ENCODE peak calls at places on chromosomes 6 and 20, in four cellular contexts. X is SK-N-SH, H is K562, A is GM12878. K is an unnamed sample.

GRCh38 chr20:36506253-36506652 is 35.1 kb upstream of the MYL9 start:
- DNase-seq in H (peak; percentile 43), X (no peak), A (no peak), K (no peak)

GRCh38 chr6:163417595-163417994 is 3.1 kb downstream of the QKI start:
- DNase-seq in X (no peak), H (no peak), A (no peak), K (no peak)

GRCh38 chr20:49701313-49701731 is 12.4 kb downstream of the B4GALT5 start:
- DNase-seq in X (peak; percentile 56), A (no peak), H (no peak), K (no peak)

GRCh38 chr20:37867289-37868195 is 35.4 kb upstream of the VSTM2L start:
- DNase-seq in X (no peak), H (no peak), A (no peak), K (no peak)

GRCh38 chr20:49608752-49609670 is 41.1 kb upstream of the PTGIS start:
- DNase-seq in H (peak; percentile 76), X (peak; percentile 80), A (no peak), K (peak; percentile 49)

GRCh38 chr6:19812512-19813119 is 24.6 kb upstream of the ID4 start:
- DNase-seq in X (peak; percentile 36), H (peak; percentile 34), A (no peak), K (no peak)

GRCh38 chr20:35359335-35359997 is 52.3 kb downstream of the UQCC1 start:
- DNase-seq in X (no peak), A (no peak), H (no peak), K (no peak)

GRCh38 chr6:20306491-20306890 is 94.2 kb upstream of the MBOAT1 start:
- DNase-seq in X (no peak), A (no peak), H (no peak), K (no peak)

GRCh38 chr20:15446373-15446772 is 1109.0 kb upstream of the FLRT3 start:
- DNase-seq in X (no peak), A (no peak), H (no peak), K (no peak)

DNA sequence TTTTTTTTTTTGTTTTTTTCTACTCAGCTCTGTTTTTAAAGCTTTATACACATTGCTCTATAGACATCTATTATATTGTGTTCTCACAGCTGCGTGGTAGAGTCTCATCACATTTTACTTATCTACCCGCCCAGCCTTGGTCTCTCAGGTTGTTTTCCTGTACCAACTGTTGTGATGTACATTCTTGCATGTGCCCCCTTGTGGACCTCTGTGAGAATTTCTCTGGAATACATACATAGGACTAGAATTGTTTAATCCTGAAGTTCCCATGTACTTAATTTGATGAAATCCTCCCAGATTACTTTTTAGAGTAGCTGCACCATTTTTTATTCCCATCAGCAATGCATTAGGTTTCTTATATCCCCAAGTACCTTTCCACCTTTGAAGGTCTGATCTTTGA is 40.4 kb upstream of the TINAG start:
- DNase-seq in H (no peak), X (peak; percentile 3), A (no peak), K (no peak)
- TF ChIP-seq NRF1 in H (no peak), X (no peak), A (no peak), K (no peak)

GRCh38 chr6:141932685-141933084 is 200.0 kb upstream of the GJE1 start:
- DNase-seq in A (no peak), H (no peak), X (no peak), K (no peak)
- TF ChIP-seq EP300 in A (no peak), H (no peak), X (no peak), K (no peak)

DNA sequence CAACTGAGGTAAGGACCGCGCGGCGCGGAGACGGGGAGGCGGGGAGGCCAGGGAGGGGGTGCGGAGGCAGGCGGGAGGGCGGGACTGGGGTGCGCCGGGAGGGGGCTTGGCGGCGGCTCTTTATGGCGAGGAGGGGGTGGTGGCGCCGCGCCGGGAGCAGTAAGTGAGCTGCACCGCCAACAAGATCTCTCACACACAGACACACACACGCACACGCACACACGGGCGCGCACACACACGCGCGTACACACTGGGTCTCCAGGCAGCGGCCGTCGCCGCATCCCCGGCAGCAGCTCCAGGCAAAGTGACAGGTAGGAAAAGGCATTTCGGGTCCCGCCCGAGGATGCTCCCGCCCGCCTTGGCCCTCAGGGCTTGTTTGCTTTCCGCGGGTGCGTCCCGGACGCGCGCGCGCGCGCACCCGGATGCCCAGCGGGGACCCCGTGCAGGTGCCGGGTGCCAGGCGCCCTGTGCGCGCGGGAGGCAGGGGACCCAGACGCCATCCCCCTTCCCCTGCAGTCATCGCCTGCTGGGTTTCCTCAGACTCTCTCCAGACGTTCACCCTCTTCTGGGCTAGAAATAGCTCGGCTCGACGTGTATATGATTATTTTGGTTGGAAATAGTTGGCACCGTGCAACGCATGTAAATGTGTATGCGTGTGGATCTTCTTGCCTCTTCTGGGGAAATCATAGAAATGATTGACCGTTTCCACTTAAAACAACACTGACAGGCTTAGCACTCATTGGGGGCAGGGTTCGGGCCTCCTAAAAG is at the start of gene PLCB4:
- DNase-seq in A (no peak), H (peak; percentile 9), X (peak; percentile 75), K (no peak)
- TF ChIP-seq NRF1 in A (no peak), H (peak; percentile 30), X (peak; percentile 20), K (no peak)

DNA sequence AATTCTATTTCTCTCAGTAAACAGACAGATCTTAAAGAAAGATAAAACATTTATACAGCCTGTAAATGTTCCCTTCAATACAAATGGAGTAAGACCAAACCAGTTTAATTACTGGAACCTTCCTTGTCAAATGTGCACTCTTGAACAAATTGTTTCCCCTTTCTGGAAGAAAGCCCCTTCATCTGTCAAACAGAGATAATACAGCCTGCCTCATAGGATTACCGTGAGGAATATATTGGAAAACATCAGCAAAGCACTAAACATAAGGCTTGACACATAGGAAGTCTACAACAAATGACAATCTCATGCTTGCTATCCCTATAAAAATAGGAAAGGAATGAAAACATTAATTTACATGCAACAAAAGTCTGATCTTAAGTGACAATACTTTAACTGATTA is 173.8 kb downstream of the PTPRK start:
- DNase-seq in X (no peak), H (no peak), A (no peak), K (no peak)
- TF ChIP-seq EP300 in X (no peak), H (no peak), A (no peak), K (no peak)

DNA sequence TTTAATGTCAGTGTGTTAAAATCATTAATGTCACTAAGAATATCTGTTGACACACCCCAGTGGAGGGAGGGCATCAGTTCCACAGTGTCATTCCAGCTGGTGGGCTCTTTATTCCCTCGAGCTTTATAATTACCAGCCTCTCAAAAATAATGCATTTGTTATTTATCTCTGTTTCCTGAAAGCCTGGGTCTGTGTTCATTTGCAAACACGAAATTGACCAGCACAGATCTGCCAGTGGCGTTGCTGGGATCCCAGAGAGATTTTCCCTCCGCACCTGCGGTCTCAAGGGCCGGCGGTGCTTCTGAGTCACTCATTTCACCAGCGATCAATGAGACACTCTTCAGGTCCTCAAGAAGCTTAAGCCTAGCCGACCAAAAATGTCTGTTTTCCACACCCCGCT is 5.7 kb upstream of the PYGB start:
- DNase-seq in H (no peak), X (peak; percentile 52), A (no peak), K (no peak)
- TF ChIP-seq NRF1 in H (no peak), X (no peak), A (no peak), K (no peak)

DNA sequence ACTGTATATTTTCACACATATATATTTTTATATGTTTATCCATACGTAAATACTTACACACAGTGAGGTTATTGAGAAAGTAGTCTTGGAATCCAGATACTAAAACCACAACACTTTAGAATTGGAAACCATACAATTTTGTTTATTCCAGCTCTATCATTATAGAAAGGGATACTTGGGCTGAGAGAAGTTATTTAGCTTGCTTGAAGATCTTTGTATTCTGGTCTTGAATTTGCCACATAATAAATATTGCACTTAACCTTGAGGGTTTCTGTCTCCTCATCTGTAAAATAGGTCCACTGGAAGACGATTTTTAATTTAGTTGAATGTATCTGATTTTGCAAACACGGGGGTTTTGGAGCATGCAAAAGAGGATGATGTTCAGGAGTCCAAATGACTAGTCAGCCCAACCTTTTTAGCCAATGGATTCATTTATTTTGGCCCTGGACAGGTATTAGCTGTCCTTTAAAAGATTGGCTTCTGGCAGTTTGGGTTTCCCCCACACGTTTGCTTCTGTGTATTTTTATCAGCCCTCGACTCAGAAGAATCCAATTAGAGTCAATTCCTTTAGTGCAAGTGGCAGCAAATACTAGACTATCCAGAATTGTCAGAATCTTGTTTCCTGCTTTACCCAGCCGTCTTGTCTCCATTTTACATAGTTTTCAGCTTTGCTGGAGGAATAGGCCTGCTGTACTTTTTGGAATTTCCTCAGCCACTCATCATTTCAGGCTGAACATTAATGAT is 62.4 kb upstream of the ZNF217 start:
- DNase-seq in H (no peak), X (no peak), A (no peak), K (no peak)
- TF ChIP-seq EP300 in H (no peak), X (peak; percentile 40), A (no peak), K (no peak)

DNA sequence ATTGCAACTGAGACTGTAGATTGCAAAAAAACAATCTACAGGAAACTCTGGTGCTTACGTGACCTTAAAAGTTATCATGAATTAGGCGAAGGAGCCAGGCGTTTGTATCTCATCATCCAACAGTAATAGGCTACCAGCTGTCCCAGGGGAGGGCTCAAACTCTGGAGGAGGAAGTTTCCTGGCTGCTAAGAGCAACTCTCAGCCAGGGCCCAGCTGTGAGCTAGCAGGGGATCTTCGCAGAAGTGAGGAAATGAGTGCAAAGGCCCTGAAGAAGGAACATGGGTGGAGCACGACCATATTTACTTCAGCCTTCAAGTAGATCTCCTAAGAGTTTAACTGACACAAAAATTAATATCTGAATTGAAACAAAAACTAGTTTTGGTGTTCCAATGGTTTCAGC is 686.9 kb upstream of the MAP3K7 start:
- DNase-seq in X (no peak), H (no peak), A (no peak), K (no peak)
- TF ChIP-seq NRF1 in X (no peak), H (no peak), A (no peak), K (no peak)

GRCh38 chr6:161584929-161585328 is 311.1 kb upstream of the AGPAT4 start:
- DNase-seq in X (no peak), A (no peak), H (no peak), K (no peak)
- TF ChIP-seq EP300 in X (no peak), A (no peak), H (no peak), K (no peak)

GRCh38 chr20:11717562-11717961 is 200.1 kb upstream of the BTBD3 start:
- DNase-seq in X (no peak), A (no peak), H (no peak), K (no peak)

GRCh38 chr20:11716945-11717248 is 200.8 kb upstream of the BTBD3 start:
- DNase-seq in H (no peak), A (no peak), X (no peak), K (no peak)

GRCh38 chr20:11718474-11719094 is 199.1 kb upstream of the BTBD3 start:
- DNase-seq in X (no peak), A (no peak), H (no peak), K (no peak)

GRCh38 chr20:11719153-11719552 is 198.5 kb upstream of the BTBD3 start:
- DNase-seq in X (no peak), A (no peak), H (no peak), K (peak; percentile 23)

DNA sequence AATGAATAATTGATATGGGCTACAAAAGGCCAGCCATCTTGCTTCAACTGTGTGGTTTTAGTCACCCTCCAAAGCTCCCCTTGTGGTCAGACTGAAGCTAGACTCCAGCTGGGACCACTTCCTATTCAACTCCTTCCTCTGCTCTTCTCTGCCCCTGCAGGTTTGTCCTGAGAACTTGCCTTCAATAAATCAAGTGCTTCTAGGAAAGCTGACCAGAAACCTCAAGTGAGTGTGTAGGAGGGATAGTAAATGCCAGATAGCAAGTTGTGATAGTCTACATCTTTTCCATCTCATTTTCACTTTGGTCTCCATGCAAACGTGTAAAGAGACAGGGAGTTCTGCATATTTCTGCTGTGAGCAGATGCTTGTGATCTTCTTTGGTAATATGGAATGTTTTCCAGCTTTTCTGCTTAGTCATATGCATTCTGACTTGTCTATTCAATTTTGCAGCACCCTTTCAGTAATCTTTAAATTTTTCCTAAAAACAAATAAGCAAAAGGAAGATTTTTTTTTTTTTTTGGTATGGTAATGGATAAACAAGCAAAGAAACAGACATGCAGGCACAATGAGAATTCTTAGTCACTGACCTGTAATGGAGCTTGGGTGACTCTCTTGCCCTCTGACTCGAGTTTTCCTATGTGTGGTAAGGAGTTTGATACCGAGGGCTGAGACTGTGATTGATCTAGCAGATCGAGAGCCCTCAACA is 201.3 kb upstream of the BTBD3 start:
- DNase-seq in A (no peak), H (no peak), X (peak; percentile 22), K (peak; percentile 33)
- TF ChIP-seq NRF1 in A (no peak), H (no peak), X (no peak), K (no peak)